ENCODE peak calls at places on chromosomes 7 and 10, in five cellular contexts. D is HepG2, I is HCT116, P is Panc1, H is GM12878. C is an unnamed sample. For H3K36me3, the result is how much of the 10 kb centered on the place peaks cover.

GRCh38 chr7:44561962-44562621 is 11.6 kb downstream of the DDX56 start:
- DNase-seq in D (peak), I (no peak), P (no peak), H (no peak), C (peak)

GRCh38 chr7:4274286-4274685 is 407.8 kb upstream of the FOXK1 start:
- DNase-seq in D (no peak), I (no peak), P (no peak), H (no peak), C (no peak)

GRCh38 chr7:143385891-143386781 is 5.0 kb downstream of the ZYX start:
- DNase-seq in D (no peak), I (no peak), P (no peak), H (no peak), C (no peak)

GRCh38 chr7:51187941-51188340 is 128.7 kb downstream of the COBL start:
- DNase-seq in D (no peak), I (no peak), P (no peak), H (no peak), C (peak)

GRCh38 chr7:100419660-100420226 is 8.8 kb downstream of the ZCWPW1 start:
- DNase-seq in D (no peak), I (no peak), P (no peak), H (no peak), C (no peak)

GRCh38 chr10:73506491-73506890 is 10.7 kb upstream of the PPP3CB start:
- DNase-seq in D (no peak), I (no peak), P (no peak), H (no peak), C (no peak)

GRCh38 chr10:113686028-113686427 is 6.3 kb downstream of the CASP7 start:
- DNase-seq in D (no peak), I (no peak), P (no peak), H (no peak), C (no peak)

GRCh38 chr10:70478191-70479160 is at the start of gene PALD1:
- DNase-seq in D (no peak), I (peak), P (no peak), H (no peak), C (peak)

GRCh38 chr7:18896343-18896975 is 221.0 kb downstream of the TWIST1 start:
- DNase-seq in D (no peak), I (no peak), P (no peak), H (no peak), C (peak)

GRCh38 chr7:139422126-139422525 is 61.3 kb downstream of the KLRG2 start:
- DNase-seq in D (no peak), I (no peak), P (no peak), H (no peak), C (no peak)

GRCh38 chr7:71414490-71414889 is 282.5 kb downstream of the GALNT17 start:
- DNase-seq in D (no peak), I (no peak), P (no peak), H (no peak), C (no peak)

GRCh38 chr10:120999868-121000267 is 148.7 kb downstream of the WDR11 start:
- DNase-seq in D (peak), I (no peak), P (no peak), H (no peak), C (peak)

GRCh38 chr7:68789597-68789996 is 808.7 kb upstream of the AUTS2 start:
- DNase-seq in D (no peak), I (no peak), P (no peak), H (no peak), C (no peak)

GRCh38 chr7:7970113-7970619 is 1.6 kb downstream of the GLCCI1 start:
- DNase-seq in D (no peak), I (no peak), P (no peak), H (no peak), C (peak)

GRCh38 chr7:6346581-6346980 is 74.2 kb upstream of the CYTH3 start:
- DNase-seq in D (no peak), I (no peak), P (no peak), H (no peak), C (peak)

GRCh38 chr7:20244334-20244733 is 27.1 kb upstream of the MACC1 start:
- DNase-seq in D (no peak), I (no peak), P (no peak), H (no peak), C (no peak)

GRCh38 chr10:133396035-133396624 is 2.2 kb downstream of the MTG1 start:
- DNase-seq in D (no peak), I (no peak), P (no peak), H (no peak), C (no peak)

GRCh38 chr7:118153551-118154177 is 30.3 kb upstream of the LSM8 start:
- DNase-seq in D (peak), I (peak), P (peak), H (no peak), C (peak)

GRCh38 chr7:127383123-127383835 is 9.2 kb downstream of the ZNF800 start:
- DNase-seq in D (no peak), I (no peak), P (peak), H (no peak), C (peak)

GRCh38 chr7:2248984-2249694 is 7.1 kb downstream of the NUDT1 start:
- DNase-seq in D (no peak), I (no peak), P (no peak), H (peak), C (peak)

GRCh38 chr10:70672993-70673928 is 955 bp downstream of the ADAMTS14 start:
- DNase-seq in D (no peak), I (no peak), P (no peak), H (no peak), C (peak)

GRCh38 chr7:139548302-139549028 is 25.0 kb downstream of the CLEC2L start:
- DNase-seq in D (no peak), I (no peak), P (no peak), H (no peak), C (no peak)

GRCh38 chr10:91587710-91588638 is 44.9 kb downstream of the PPP1R3C start:
- DNase-seq in D (no peak), I (no peak), P (no peak), H (no peak), C (no peak)

GRCh38 chr10:31001740-31002139 is 29.9 kb downstream of the ZNF438 start:
- DNase-seq in D (no peak), I (no peak), P (no peak), H (no peak), C (no peak)

GRCh38 chr7:38410056-38410455 is 136.6 kb upstream of the TARP start:
- DNase-seq in D (no peak), I (no peak), P (no peak), H (no peak), C (no peak)

GRCh38 chr10:60975716-60976115 is 31.7 kb upstream of the RHOBTB1 start:
- DNase-seq in D (no peak), I (no peak), P (no peak), H (no peak), C (no peak)

GRCh38 chr10:127524869-127525268 is 24.2 kb upstream of the NPS start:
- DNase-seq in D (no peak), I (peak), P (no peak), H (no peak), C (no peak)

GRCh38 chr10:103636492-103636891 is 143.0 kb downstream of the NEURL1 start:
- DNase-seq in D (no peak), I (no peak), P (no peak), H (no peak), C (peak)

GRCh38 chr10:48833674-48834073 is 106.0 kb downstream of the LRRC18 start:
- DNase-seq in D (no peak), I (no peak), P (no peak), H (no peak), C (no peak)

GRCh38 chr10:27153855-27154198 is 357 bp downstream of the YME1L1 start:
- DNase-seq in D (peak), I (no peak), P (no peak), H (no peak), C (peak)

GRCh38 chr7:64485623-64486022 is 77.2 kb downstream of the ZNF680 start:
- DNase-seq in D (no peak), I (no peak), P (no peak), H (no peak), C (no peak)

GRCh38 chr10:107019154-107019553 is 145.4 kb downstream of the SORCS1 start:
- DNase-seq in D (no peak), I (no peak), P (no peak), H (no peak), C (no peak)

DNA sequence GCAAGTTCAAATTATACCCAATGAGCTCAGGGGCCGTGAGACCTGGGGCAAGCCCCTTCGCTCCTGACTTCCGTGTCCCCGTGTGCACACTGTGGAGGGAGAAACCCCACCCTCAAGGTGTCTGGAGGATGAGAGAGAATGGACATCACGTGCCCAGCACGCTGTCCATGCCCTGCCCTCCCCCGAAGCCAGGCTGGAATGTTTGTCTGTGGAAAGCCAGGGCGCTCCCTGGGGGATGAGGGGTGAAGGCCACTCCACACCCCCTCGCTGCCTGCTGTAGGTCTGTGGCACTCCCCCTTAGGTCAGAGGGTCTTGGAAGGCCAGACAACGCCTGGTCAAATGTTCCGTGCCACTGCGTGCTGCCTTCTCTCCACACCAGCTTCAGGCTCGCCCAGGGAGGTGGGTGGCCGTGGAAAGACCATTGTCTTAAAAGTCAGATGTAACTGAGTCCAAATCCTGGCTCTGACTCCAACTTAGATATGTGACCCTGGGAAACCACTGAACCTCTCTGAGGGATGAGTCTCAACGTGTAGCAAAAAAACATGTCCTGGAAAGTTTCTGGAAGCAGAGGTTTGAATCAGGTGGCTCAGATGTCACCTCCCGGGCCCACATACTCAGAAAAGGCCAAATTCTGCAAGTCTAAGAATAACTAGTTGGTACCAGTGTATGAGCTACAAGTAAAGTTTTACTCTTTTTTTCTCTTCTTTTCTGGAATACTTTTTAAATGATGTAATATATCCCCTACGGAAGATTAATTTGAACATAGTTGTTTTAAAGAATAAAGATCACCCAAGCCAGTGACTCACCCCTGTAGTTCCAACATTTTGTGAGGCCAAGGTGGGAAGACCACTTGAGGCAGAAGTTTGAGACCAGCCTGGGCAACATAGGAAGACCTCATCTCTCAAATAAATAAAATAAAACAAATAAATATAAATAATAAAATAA is 24.9 kb downstream of the RCC1L start:
- DNase-seq in D (no peak), I (no peak), P (no peak), H (no peak), C (no peak)
- TF ChIP-seq REST in D (no peak), I (no peak), P (no peak), H (no peak), C (no peak)

DNA sequence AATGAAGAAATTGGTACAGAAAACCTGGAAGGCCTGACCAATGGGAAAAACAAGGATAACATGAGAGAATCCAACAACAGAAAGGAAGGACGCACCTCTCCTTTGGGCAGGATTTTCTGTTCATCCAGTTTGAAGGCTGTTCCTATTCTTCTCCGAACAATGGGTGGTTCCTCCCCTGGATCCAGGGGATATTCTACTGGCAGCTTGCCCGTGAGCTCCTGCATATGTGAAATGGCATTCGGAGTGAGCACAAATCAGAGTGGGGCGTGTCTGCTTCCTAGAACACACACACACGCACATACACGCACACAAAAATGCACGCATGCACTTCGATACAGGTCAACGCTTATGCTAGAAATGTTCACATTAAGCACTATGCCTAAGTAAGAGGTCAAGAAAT is 83.5 kb downstream of the PRPF18 start:
- DNase-seq in D (no peak), I (no peak), P (no peak), H (no peak), C (no peak)
- H3K36me3 ChIP-seq in D (under half), I (under half), P (under half), H (under half), C (under half)

DNA sequence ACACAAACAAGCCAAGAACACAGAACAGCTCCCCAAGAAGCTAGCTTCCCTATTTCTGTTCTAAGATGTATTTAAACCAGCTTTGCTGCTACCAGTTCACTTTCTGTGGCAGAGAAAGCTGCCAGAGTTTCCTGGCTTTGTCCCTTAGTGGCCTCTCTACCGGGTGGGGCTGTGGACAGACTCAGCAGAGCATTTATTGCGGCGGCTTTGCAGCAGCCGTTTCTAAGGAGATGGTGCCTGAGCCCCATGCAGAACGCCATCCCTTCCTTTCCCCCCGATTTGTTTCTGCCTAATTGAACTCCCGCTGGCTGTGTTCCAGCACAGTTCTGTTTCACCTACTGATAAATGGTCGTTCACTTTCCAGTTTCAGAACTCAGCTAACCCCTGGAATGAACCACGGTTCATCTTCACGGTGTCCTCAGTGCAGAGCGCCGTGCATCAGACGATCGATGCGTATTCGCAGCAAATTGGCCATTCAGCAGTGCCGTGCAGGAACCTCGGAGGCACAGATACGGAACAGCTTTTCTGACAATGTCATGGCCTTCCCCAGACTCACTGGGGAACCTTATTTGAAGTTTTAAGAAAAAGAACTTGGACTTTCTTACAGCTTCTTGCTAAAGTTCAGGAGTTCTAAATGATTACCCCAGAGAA is 33.9 kb upstream of the SFMBT2 start:
- DNase-seq in D (no peak), I (no peak), P (no peak), H (no peak), C (no peak)
- TF ChIP-seq REST in D (no peak), I (no peak), P (no peak), H (no peak), C (no peak)

GRCh38 chr7:77747178-77747577 is 50.9 kb downstream of the RSBN1L start:
- DNase-seq in D (peak), I (no peak), P (no peak), H (no peak), C (no peak)
- H3K36me3 ChIP-seq in D (under half), I (under half), P (under half), H (under half), C (under half)

DNA sequence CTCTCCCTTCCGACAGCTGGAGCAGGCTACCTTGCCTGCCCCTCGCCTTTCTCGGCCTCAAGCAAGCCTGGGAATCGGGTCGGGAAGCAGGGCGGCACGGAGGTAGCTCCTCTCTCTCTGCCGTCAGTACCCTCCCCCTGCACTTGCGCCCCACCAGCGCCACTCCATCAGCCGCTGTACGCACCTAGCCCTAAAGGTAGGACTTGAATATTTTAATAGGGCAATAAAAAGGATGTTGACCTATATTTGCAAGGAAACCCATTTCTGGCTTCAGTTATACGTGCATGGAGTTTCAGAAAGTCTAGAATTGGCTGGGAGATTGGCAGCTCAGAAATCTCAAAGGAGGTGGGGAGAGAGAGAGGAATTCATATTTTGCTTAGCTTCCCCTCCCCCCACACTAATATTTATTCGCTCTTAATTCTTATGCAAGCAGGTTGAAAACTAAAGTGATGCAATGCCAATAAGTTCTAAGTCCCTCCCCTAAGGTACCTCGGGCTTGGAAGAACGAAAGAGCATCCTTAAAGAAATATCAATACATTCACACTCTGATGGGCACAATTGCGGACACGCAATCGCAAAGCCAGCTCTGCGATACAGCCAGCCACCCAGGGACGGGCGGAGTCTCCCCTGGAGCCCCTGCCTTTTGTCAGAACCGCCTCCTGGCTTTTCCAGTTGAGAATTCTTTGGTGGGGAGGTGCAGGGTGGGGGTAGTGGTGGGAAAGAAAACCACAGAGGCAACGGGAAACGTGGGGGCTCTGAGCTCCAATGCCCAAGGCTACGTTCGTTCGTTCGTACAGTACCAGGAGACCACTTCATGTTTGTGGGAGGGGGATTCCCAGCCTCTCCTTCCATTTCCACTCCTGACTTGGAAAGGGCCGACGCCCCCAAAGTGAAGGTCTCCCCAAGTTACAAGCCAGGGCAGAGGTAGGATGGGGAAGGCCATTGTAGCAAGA is 1.4 kb downstream of the SHH start:
- DNase-seq in D (no peak), I (no peak), P (no peak), H (no peak), C (peak)
- TF ChIP-seq REST in D (no peak), I (no peak), P (no peak), H (no peak), C (no peak)